ENCODE peak calls at places on chromosomes 13 and 19, in five cellular contexts. One of them, this sample, is unnamed.

GRCh38 chr19:18551631-18552030 is 6.0 kb upstream of the KXD1 start:
- DNase-seq in GM12891: no peak
- DNase-seq in GM12878: no peak
- DNase-seq in K562: no peak
- DNase-seq in H1: no peak
- DNase-seq in this sample: no peak

GRCh38 chr19:54114340-54114826 is 1.1 kb downstream of the TFPT start:
- DNase-seq in K562: no peak
- DNase-seq in GM12878: no peak
- DNase-seq in H1: no peak
- DNase-seq in GM12891: no peak
- DNase-seq in this sample: no peak

GRCh38 chr19:36527873-36528193 is 238 bp downstream of the ZNF260 start:
- DNase-seq in GM12878: no peak
- DNase-seq in K562: no peak
- DNase-seq in GM12891: no peak
- DNase-seq in H1: no peak
- DNase-seq in this sample: no peak

GRCh38 chr13:95559100-95559499 is 6.6 kb downstream of the CLDN10 start:
- DNase-seq in H1: no peak
- DNase-seq in GM12891: no peak
- DNase-seq in GM12878: no peak
- DNase-seq in K562: no peak
- DNase-seq in this sample: no peak

GRCh38 chr13:95301947-95302386 is 716 bp upstream of the ABCC4 start:
- DNase-seq in H1: no peak
- DNase-seq in GM12878: no peak
- DNase-seq in K562: peak
- DNase-seq in GM12891: peak
- DNase-seq in this sample: no peak

GRCh38 chr13:47215741-47216140 is 318.9 kb upstream of the HTR2A start:
- DNase-seq in GM12878: no peak
- DNase-seq in H1: peak
- DNase-seq in GM12891: no peak
- DNase-seq in K562: no peak
- DNase-seq in this sample: no peak

GRCh38 chr19:46840157-46840942 is 10.3 kb downstream of the AP2S1 start:
- DNase-seq in GM12878: no peak
- DNase-seq in H1: no peak
- DNase-seq in K562: peak
- DNase-seq in GM12891: peak
- DNase-seq in this sample: peak

GRCh38 chr13:77533875-77534788 is 1.4 kb upstream of the SCEL start:
- DNase-seq in GM12891: no peak
- DNase-seq in H1: no peak
- DNase-seq in GM12878: no peak
- DNase-seq in K562: no peak
- DNase-seq in this sample: no peak

GRCh38 chr13:67554296-67554695 is 324.2 kb upstream of the PCDH9 start:
- DNase-seq in GM12878: no peak
- DNase-seq in K562: no peak
- DNase-seq in H1: no peak
- DNase-seq in GM12891: no peak
- DNase-seq in this sample: no peak

GRCh38 chr19:11814707-11815050 is 606 bp downstream of the ZNF440 start:
- DNase-seq in GM12891: no peak
- DNase-seq in GM12878: no peak
- DNase-seq in K562: no peak
- DNase-seq in H1: no peak
- DNase-seq in this sample: no peak

GRCh38 chr19:1523412-1524205 is at the start of gene PLK5:
- DNase-seq in GM12891: no peak
- DNase-seq in GM12878: no peak
- DNase-seq in K562: peak
- DNase-seq in H1: no peak
- DNase-seq in this sample: no peak

GRCh38 chr13:80658705-80659104 is 317.8 kb upstream of the SPRY2 start:
- DNase-seq in GM12891: no peak
- DNase-seq in K562: no peak
- DNase-seq in GM12878: no peak
- DNase-seq in H1: no peak
- DNase-seq in this sample: no peak

GRCh38 chr13:32035701-32036100 is 4.1 kb downstream of the FRY start:
- DNase-seq in H1: no peak
- DNase-seq in K562: no peak
- DNase-seq in GM12878: no peak
- DNase-seq in GM12891: no peak
- DNase-seq in this sample: no peak
- TF ChIP-seq POLR2AphosphoS5 in H1: no peak
- TF ChIP-seq POLR2AphosphoS5 in K562: no peak
- TF ChIP-seq POLR2AphosphoS5 in GM12878: no peak
- TF ChIP-seq POLR2AphosphoS5 in GM12891: no peak
- TF ChIP-seq POLR2AphosphoS5 in this sample: no peak

GRCh38 chr19:4707956-4708650 is 15.5 kb downstream of the DPP9 start:
- DNase-seq in GM12878: no peak
- DNase-seq in H1: no peak
- DNase-seq in K562: no peak
- DNase-seq in GM12891: no peak
- DNase-seq in this sample: no peak
- TF ChIP-seq TAF1 in GM12878: no peak
- TF ChIP-seq TAF1 in H1: no peak
- TF ChIP-seq TAF1 in K562: no peak
- TF ChIP-seq TAF1 in GM12891: no peak
- TF ChIP-seq TAF1 in this sample: no peak

GRCh38 chr19:17390665-17391370 is 3.2 kb downstream of the CCDC194 start:
- DNase-seq in GM12891: peak
- DNase-seq in K562: peak
- DNase-seq in H1: peak
- DNase-seq in GM12878: no peak
- DNase-seq in this sample: peak
- TF ChIP-seq POLR2A in GM12891: no peak
- TF ChIP-seq POLR2A in K562: no peak
- TF ChIP-seq POLR2A in H1: no peak
- TF ChIP-seq POLR2A in GM12878: peak
- TF ChIP-seq POLR2A in this sample: no peak

GRCh38 chr13:23776698-23777570 is 112.3 kb downstream of the MIPEP start:
- DNase-seq in GM12891: no peak
- DNase-seq in H1: no peak
- DNase-seq in K562: no peak
- DNase-seq in GM12878: peak
- DNase-seq in this sample: no peak

GRCh38 chr13:23777571-23777870 is 111.7 kb downstream of the MIPEP start:
- DNase-seq in GM12878: no peak
- DNase-seq in GM12891: no peak
- DNase-seq in K562: no peak
- DNase-seq in H1: no peak
- DNase-seq in this sample: no peak

GRCh38 chr13:23778007-23778687 is 111.1 kb downstream of the MIPEP start:
- DNase-seq in GM12878: no peak
- DNase-seq in GM12891: no peak
- DNase-seq in H1: no peak
- DNase-seq in K562: no peak
- DNase-seq in this sample: no peak

GRCh38 chr13:23778879-23779278 is 110.3 kb downstream of the MIPEP start:
- DNase-seq in K562: no peak
- DNase-seq in GM12891: no peak
- DNase-seq in H1: no peak
- DNase-seq in GM12878: no peak
- DNase-seq in this sample: no peak
- TF ChIP-seq POLR2AphosphoS5 in K562: no peak
- TF ChIP-seq POLR2AphosphoS5 in GM12891: no peak
- TF ChIP-seq POLR2AphosphoS5 in H1: no peak
- TF ChIP-seq POLR2AphosphoS5 in GM12878: no peak
- TF ChIP-seq POLR2AphosphoS5 in this sample: no peak

GRCh38 chr19:38657633-38658222 is 10.3 kb downstream of the ACTN4 start:
- DNase-seq in H1: no peak
- DNase-seq in GM12878: no peak
- DNase-seq in K562: no peak
- DNase-seq in GM12891: no peak
- DNase-seq in this sample: no peak
- TF ChIP-seq TAF1 in H1: no peak
- TF ChIP-seq TAF1 in GM12878: no peak
- TF ChIP-seq TAF1 in K562: no peak
- TF ChIP-seq TAF1 in GM12891: no peak
- TF ChIP-seq TAF1 in this sample: no peak

DNA sequence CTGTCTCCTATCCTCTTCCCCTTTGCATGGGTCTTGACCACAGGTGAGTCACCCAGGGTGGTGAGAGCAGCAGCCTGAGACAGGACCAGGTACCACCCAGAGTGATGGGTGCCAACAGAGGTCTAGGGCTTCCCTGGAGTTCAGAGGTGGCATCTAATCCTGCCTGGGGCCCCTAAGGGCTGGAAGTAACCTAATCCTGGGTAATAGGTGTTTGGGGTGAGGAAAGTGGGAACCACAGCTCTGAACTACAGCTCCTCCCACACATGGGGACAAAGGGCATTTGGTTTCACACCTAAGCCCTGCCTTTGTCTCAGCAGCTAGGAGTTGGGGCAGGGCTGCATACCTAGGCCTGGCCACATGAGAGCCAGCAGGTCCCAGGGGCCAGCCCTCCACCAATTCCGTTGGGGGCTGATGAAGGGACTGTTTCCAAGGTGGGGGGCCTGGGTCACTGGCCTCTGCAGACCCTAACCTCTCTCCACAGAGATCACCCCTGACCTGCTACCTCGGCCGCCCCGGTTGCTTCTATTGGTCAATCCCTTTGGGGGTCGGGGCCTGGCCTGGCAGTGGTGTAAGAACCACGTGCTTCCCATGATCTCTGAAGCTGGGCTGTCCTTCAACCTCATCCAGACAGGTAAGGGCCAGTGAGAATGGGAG is 8.0 kb downstream of the SPHK2 start:
- DNase-seq in GM12891: no peak
- DNase-seq in H1: no peak
- DNase-seq in GM12878: no peak
- DNase-seq in K562: no peak
- DNase-seq in this sample: no peak
- TF ChIP-seq POLR2A in GM12891: no peak
- TF ChIP-seq POLR2A in H1: peak
- TF ChIP-seq POLR2A in GM12878: no peak
- TF ChIP-seq POLR2A in K562: no peak
- TF ChIP-seq POLR2A in this sample: no peak

DNA sequence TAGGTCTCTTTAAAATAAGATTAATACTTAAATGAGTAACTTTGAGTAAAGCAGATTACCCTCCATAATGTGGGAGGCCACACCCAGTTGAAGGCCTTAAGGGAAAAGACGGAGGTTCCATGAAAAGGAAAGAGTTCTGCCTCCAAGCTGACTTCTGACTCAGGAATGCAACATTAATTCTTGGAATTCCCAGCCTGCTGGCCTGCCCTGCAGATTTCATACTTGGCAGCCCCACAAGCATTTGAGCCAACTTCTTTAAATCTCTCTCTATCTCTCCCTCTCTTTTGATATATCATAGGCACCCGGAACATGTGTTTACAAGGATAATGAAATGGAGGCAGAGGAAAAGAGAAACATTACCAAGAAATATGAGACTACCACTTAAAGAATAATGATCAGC is 902.3 kb upstream of the MIR17HG start:
- DNase-seq in GM12891: no peak
- DNase-seq in K562: no peak
- DNase-seq in GM12878: no peak
- DNase-seq in H1: peak
- DNase-seq in this sample: no peak
- TF ChIP-seq POLR2AphosphoS5 in GM12891: no peak
- TF ChIP-seq POLR2AphosphoS5 in K562: no peak
- TF ChIP-seq POLR2AphosphoS5 in GM12878: no peak
- TF ChIP-seq POLR2AphosphoS5 in H1: no peak
- TF ChIP-seq POLR2AphosphoS5 in this sample: no peak